ENCODE peak calls at places on chromosomes 12 and 14, in eight cellular contexts. E is lung; I is heart right ventricle; H is brain microvascular endothelial cell; V is gastrocnemius medialis; T is coronary artery; A is colonic mucosa; K is CD4-positive, CD25-positive, alpha-beta regulatory T cell. P is an unnamed sample.

GRCh38 chr12:4780624-4781023 is 60.4 kb downstream of the GALNT8 start:
- DNase-seq in A (no peak), K (no peak), T (no peak), E (no peak), I (no peak), H (no peak), V (peak), P (no peak)

GRCh38 chr14:69687963-69688649 is 76.7 kb downstream of the SUSD6 start:
- DNase-seq in E (no peak), K (no peak), V (no peak), H (no peak), A (no peak), I (no peak), T (no peak), P (peak)

GRCh38 chr12:10012630-10013330 is 2.4 kb downstream of the CLEC12B start:
- DNase-seq in E (no peak), K (no peak), T (no peak), I (no peak), A (no peak), V (no peak), H (no peak), P (no peak)

GRCh38 chr12:104722541-104723534 is 235.3 kb downstream of the SLC41A2 start:
- DNase-seq in A (no peak), H (no peak), T (no peak), V (no peak), E (no peak), K (no peak), I (no peak), P (peak)

GRCh38 chr14:51394391-51394790 is 154.3 kb downstream of the TMX1 start:
- DNase-seq in H (no peak), T (no peak), V (no peak), E (no peak), A (no peak), K (no peak), I (no peak), P (peak)

GRCh38 chr14:59107819-59108218 is 80.6 kb upstream of the DAAM1 start:
- DNase-seq in V (peak), K (no peak), A (peak), T (no peak), I (no peak), E (no peak), H (no peak), P (peak)

GRCh38 chr14:95547272-95547625 is 12.4 kb downstream of the GLRX5 start:
- DNase-seq in E (no peak), H (no peak), I (no peak), A (no peak), K (no peak), T (no peak), V (no peak), P (no peak)

GRCh38 chr12:106245767-106246166 is 2.1 kb downstream of the CKAP4 start:
- DNase-seq in I (no peak), A (peak), E (peak), K (no peak), T (peak), V (peak), H (peak), P (no peak)

GRCh38 chr14:35352274-35353233 is 52.0 kb downstream of the NFKBIA start:
- DNase-seq in V (no peak), I (no peak), E (no peak), K (no peak), T (no peak), H (no peak), A (no peak), P (no peak)

GRCh38 chr14:21352587-21352986 is 31.2 kb downstream of the SUPT16H start:
- DNase-seq in K (no peak), V (no peak), E (no peak), I (peak), T (no peak), H (no peak), A (no peak), P (no peak)

GRCh38 chr12:71947645-71948105 is 9.0 kb downstream of the TPH2 start:
- DNase-seq in H (no peak), V (no peak), T (no peak), I (no peak), K (no peak), E (peak), A (no peak), P (no peak)

GRCh38 chr12:442235-442884 is 17.4 kb upstream of the B4GALNT3 start:
- DNase-seq in A (peak), V (no peak), K (peak), T (no peak), I (peak), H (peak), E (peak), P (peak)

GRCh38 chr14:21069388-21070082 is 569 bp upstream of the ARHGEF40 start:
- DNase-seq in H (no peak), V (no peak), E (no peak), I (peak), T (no peak), K (no peak), A (no peak), P (peak)

GRCh38 chr12:91094036-91094660 is 17.1 kb downstream of the LUM start:
- DNase-seq in V (no peak), I (no peak), K (no peak), A (no peak), T (no peak), E (no peak), H (no peak), P (no peak)

GRCh38 chr14:36524874-36525745 is 5.1 kb upstream of the NKX2-1 start:
- DNase-seq in E (peak), H (no peak), V (no peak), K (no peak), T (no peak), I (no peak), A (peak), P (no peak)

GRCh38 chr14:51639668-51640316 is 11.9 kb upstream of the FRMD6 start:
- DNase-seq in I (no peak), E (no peak), V (no peak), H (no peak), K (no peak), A (no peak), T (no peak), P (no peak)

GRCh38 chr12:65511134-65511912 is 232.8 kb downstream of the MSRB3 start:
- DNase-seq in H (no peak), A (no peak), K (no peak), I (peak), T (no peak), E (no peak), V (no peak), P (no peak)

GRCh38 chr14:77641207-77641533 is 24.7 kb upstream of the SPTLC2 start:
- DNase-seq in T (no peak), I (no peak), A (peak), K (no peak), E (no peak), V (no peak), H (no peak), P (no peak)

GRCh38 chr12:82760423-82760822 is 73.7 kb downstream of the TMTC2 start:
- DNase-seq in I (no peak), H (no peak), T (no peak), V (no peak), A (no peak), K (no peak), E (no peak), P (no peak)

GRCh38 chr12:79420146-79420618 is 270.6 kb downstream of the PAWR start:
- DNase-seq in I (no peak), A (peak), V (no peak), T (no peak), H (peak), K (no peak), E (no peak), P (peak)

GRCh38 chr12:66688836-66689439 is 10.1 kb upstream of the GRIP1 start:
- DNase-seq in E (no peak), A (peak), V (no peak), I (peak), K (peak), H (peak), T (no peak), P (peak)
- H3K4me3 ChIP-seq in E (no peak), A (no peak), V (no peak), I (no peak), K (no peak), H (no peak), T (no peak), P (no peak)

GRCh38 chr14:91323031-91323430 is 78.5 kb upstream of the GPR68 start:
- DNase-seq in H (no peak), V (no peak), A (no peak), T (no peak), E (no peak), K (no peak), I (no peak), P (no peak)
- H3K27ac ChIP-seq in H (no peak), V (peak), A (peak), T (peak), E (peak), K (peak), I (peak), P (no peak)

GRCh38 chr14:73125169-73125588 is 11.1 kb upstream of the PSEN1 start:
- DNase-seq in H (no peak), A (no peak), I (no peak), T (no peak), E (no peak), V (no peak), K (no peak), P (no peak)

GRCh38 chr14:73124180-73124894 is 12.0 kb upstream of the PSEN1 start:
- DNase-seq in E (no peak), H (no peak), A (no peak), I (no peak), K (no peak), V (no peak), T (no peak), P (no peak)

GRCh38 chr14:73125746-73126145 is 10.6 kb upstream of the PSEN1 start:
- DNase-seq in H (no peak), T (no peak), V (no peak), I (no peak), K (no peak), A (no peak), E (no peak), P (no peak)
- H3K4me3 ChIP-seq in H (no peak), T (no peak), V (no peak), I (no peak), K (no peak), A (no peak), E (no peak), P (no peak)

DNA sequence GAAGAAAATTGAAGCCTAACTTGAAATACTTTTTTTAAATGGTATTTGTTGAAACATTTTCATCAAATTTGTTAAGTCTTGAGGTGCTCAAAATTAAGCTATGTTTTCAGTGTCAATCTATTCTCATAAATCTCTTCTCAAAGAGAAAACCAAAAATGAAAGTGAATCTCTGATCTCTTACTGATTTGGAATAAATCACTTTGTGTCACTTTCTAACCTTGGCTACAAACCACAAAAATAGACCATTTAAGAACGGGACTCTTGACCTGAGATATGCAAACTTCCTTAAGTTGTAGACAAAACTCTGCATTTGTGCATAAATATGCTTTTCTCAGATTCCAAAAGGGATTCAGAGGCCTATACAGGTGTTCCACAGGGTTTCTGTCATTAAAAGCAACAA is 192.9 kb downstream of the SEC23A start:
- DNase-seq in H (no peak), V (no peak), K (no peak), I (no peak), E (no peak), A (no peak), T (no peak), P (no peak)
- H3K27ac ChIP-seq in H (no peak), V (no peak), K (no peak), I (no peak), E (no peak), A (no peak), T (no peak), P (no peak)

GRCh38 chr12:51763743-51764142 is 84.8 kb downstream of the FIGNL2 start:
- DNase-seq in H (no peak), A (no peak), E (no peak), I (no peak), V (no peak), K (no peak), T (no peak), P (no peak)
- H3K4me3 ChIP-seq in H (no peak), A (no peak), E (no peak), I (no peak), V (no peak), K (no peak), T (no peak), P (no peak)

GRCh38 chr14:75811862-75812505 is 150.9 kb downstream of the TTLL5 start:
- DNase-seq in T (no peak), E (no peak), K (no peak), V (no peak), I (no peak), H (no peak), A (no peak), P (no peak)
- H3K27ac ChIP-seq in T (no peak), E (no peak), K (no peak), V (no peak), I (no peak), H (no peak), A (no peak), P (no peak)

GRCh38 chr12:58425481-58426392 is 484.4 kb downstream of the ATP23 start:
- DNase-seq in I (no peak), V (no peak), H (peak), K (no peak), T (no peak), A (peak), E (no peak), P (peak)
- H3K4me3 ChIP-seq in I (no peak), V (no peak), H (no peak), K (no peak), T (peak), A (no peak), E (no peak), P (peak)

DNA sequence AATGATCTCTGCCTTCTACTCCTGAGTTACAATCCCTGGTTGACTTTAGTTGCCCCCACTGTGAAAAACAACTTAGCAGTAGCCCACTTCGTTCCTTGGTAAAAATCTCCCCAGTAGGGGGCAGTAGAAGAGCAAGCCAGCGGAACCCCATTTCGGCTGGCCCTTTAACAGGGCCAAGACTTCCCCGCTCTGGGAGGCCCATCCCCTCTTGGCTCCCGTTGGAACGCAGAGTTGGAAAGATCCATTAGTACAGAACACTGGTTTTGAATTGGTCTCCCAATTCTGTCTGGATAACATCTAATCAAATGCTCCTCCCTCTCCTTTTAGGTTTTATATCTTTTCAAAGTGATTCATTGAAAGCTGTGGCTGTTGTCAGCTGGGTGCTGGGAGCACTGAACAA is 1133.3 kb downstream of the BCL11B start:
- DNase-seq in H (no peak), E (peak), V (no peak), A (peak), K (peak), I (no peak), T (no peak), P (peak)
- H3K27ac ChIP-seq in H (no peak), E (no peak), V (no peak), A (no peak), K (peak), I (no peak), T (no peak), P (no peak)

GRCh38 chr12:57609091-57609780 is 2.0 kb upstream of the ARHGEF25 start:
- DNase-seq in K (no peak), I (no peak), V (peak), E (no peak), T (peak), H (no peak), A (no peak), P (peak)
- H3K4me3 ChIP-seq in K (no peak), I (peak), V (peak), E (no peak), T (peak), H (no peak), A (no peak), P (no peak)

GRCh38 chr12:28781671-28782652 is 367.1 kb upstream of the FAR2 start:
- DNase-seq in I (peak), T (no peak), H (no peak), K (no peak), E (no peak), A (no peak), V (no peak), P (no peak)

GRCh38 chr12:28782812-28783211 is 366.3 kb upstream of the FAR2 start:
- DNase-seq in T (no peak), I (no peak), V (no peak), K (no peak), A (no peak), H (no peak), E (no peak), P (no peak)

GRCh38 chr12:28777603-28778365 is 371.3 kb upstream of the FAR2 start:
- DNase-seq in H (no peak), E (no peak), T (no peak), K (no peak), V (no peak), A (no peak), I (no peak), P (no peak)

GRCh38 chr12:28780960-28781359 is 368.1 kb upstream of the FAR2 start:
- DNase-seq in H (no peak), V (no peak), K (no peak), E (no peak), I (no peak), T (no peak), A (no peak), P (no peak)

DNA sequence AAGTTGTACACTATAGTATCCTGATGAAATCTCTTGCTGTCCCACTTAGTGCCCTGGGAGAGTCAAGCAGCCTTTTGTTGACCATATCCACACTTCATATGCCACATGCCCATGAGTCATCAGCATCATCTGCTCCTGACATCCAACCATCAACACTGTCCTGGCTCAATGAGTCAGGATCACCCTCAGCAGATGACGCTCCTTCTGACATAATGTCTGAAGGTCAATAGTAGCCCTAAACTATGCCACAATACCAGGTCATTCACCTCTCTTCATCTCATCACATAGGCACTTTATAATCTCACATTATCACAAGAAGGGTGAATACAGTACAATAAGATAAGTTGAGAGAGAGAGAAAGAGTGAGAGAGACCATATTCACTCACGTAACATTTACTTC is 369.0 kb upstream of the FAR2 start:
- DNase-seq in T (no peak), V (no peak), A (no peak), K (no peak), H (peak), E (no peak), I (no peak), P (peak)
- H3K27ac ChIP-seq in T (no peak), V (no peak), A (no peak), K (no peak), H (peak), E (no peak), I (no peak), P (no peak)

P was measured in SJCRH30.